ENCODE peak calls at places on chromosomes 2 and 18, in nine cellular contexts. One of them, this sample, is unnamed.

GRCh38 chr2:49616800-49617199 is 462.5 kb upstream of the FSHR start:
- DNase-seq in PC-3: peak; percentile 42
- DNase-seq in naive thymus-derived CD4-positive, alpha-beta T cell: no peak
- DNase-seq in heart right ventricle: no peak
- DNase-seq in AG04450: no peak
- DNase-seq in dorsolateral prefrontal cortex: no peak
- DNase-seq in fibroblast of lung: no peak
- DNase-seq in mammary epithelial cell: peak; percentile 16
- DNase-seq in transverse colon: no peak
- DNase-seq in this sample: no peak

GRCh38 chr2:150601280-150602038 is 114.0 kb upstream of the RND3 start:
- DNase-seq in PC-3: peak; percentile 72
- DNase-seq in naive thymus-derived CD4-positive, alpha-beta T cell: no peak
- DNase-seq in heart right ventricle: no peak
- DNase-seq in AG04450: no peak
- DNase-seq in dorsolateral prefrontal cortex: no peak
- DNase-seq in fibroblast of lung: peak; percentile 67
- DNase-seq in mammary epithelial cell: no peak
- DNase-seq in transverse colon: no peak
- DNase-seq in this sample: no peak

GRCh38 chr2:26541401-26542193 is 63.7 kb upstream of the OTOF start:
- DNase-seq in PC-3: no peak
- DNase-seq in naive thymus-derived CD4-positive, alpha-beta T cell: no peak
- DNase-seq in heart right ventricle: no peak
- DNase-seq in AG04450: no peak
- DNase-seq in dorsolateral prefrontal cortex: no peak
- DNase-seq in fibroblast of lung: no peak
- DNase-seq in mammary epithelial cell: no peak
- DNase-seq in transverse colon: no peak
- DNase-seq in this sample: no peak

GRCh38 chr2:127454595-127455565 is 36.7 kb downstream of the PROC start:
- DNase-seq in PC-3: peak; percentile 49
- DNase-seq in naive thymus-derived CD4-positive, alpha-beta T cell: no peak
- DNase-seq in heart right ventricle: no peak
- DNase-seq in AG04450: no peak
- DNase-seq in dorsolateral prefrontal cortex: no peak
- DNase-seq in fibroblast of lung: peak; percentile 10
- DNase-seq in mammary epithelial cell: no peak
- DNase-seq in transverse colon: peak; percentile 86
- DNase-seq in this sample: no peak

GRCh38 chr2:222311321-222311977 is 12.7 kb upstream of the PAX3 start:
- DNase-seq in PC-3: no peak
- DNase-seq in naive thymus-derived CD4-positive, alpha-beta T cell: no peak
- DNase-seq in heart right ventricle: no peak
- DNase-seq in AG04450: no peak
- DNase-seq in dorsolateral prefrontal cortex: no peak
- DNase-seq in fibroblast of lung: no peak
- DNase-seq in mammary epithelial cell: no peak
- DNase-seq in transverse colon: no peak
- DNase-seq in this sample: no peak

GRCh38 chr2:240856151-240856980 is 12.3 kb upstream of the AGXT start:
- DNase-seq in PC-3: no peak
- DNase-seq in naive thymus-derived CD4-positive, alpha-beta T cell: no peak
- DNase-seq in heart right ventricle: no peak
- DNase-seq in AG04450: no peak
- DNase-seq in dorsolateral prefrontal cortex: no peak
- DNase-seq in fibroblast of lung: no peak
- DNase-seq in mammary epithelial cell: no peak
- DNase-seq in transverse colon: no peak
- DNase-seq in this sample: no peak

GRCh38 chr2:73217826-73218225 is 3.8 kb downstream of the SMYD5 start:
- DNase-seq in PC-3: peak; percentile 19
- DNase-seq in naive thymus-derived CD4-positive, alpha-beta T cell: no peak
- DNase-seq in heart right ventricle: no peak
- DNase-seq in AG04450: no peak
- DNase-seq in dorsolateral prefrontal cortex: no peak
- DNase-seq in fibroblast of lung: no peak
- DNase-seq in mammary epithelial cell: peak; percentile 16
- DNase-seq in transverse colon: no peak
- DNase-seq in this sample: no peak

GRCh38 chr2:149152597-149152996 is 114.1 kb downstream of the LYPD6B start:
- DNase-seq in PC-3: no peak
- DNase-seq in naive thymus-derived CD4-positive, alpha-beta T cell: no peak
- DNase-seq in heart right ventricle: no peak
- DNase-seq in AG04450: no peak
- DNase-seq in dorsolateral prefrontal cortex: no peak
- DNase-seq in fibroblast of lung: no peak
- DNase-seq in mammary epithelial cell: no peak
- DNase-seq in transverse colon: no peak
- DNase-seq in this sample: no peak

GRCh38 chr2:187934236-187934635 is 357.4 kb upstream of the GULP1 start:
- DNase-seq in PC-3: no peak
- DNase-seq in naive thymus-derived CD4-positive, alpha-beta T cell: no peak
- DNase-seq in heart right ventricle: no peak
- DNase-seq in AG04450: no peak
- DNase-seq in dorsolateral prefrontal cortex: no peak
- DNase-seq in fibroblast of lung: no peak
- DNase-seq in mammary epithelial cell: no peak
- DNase-seq in transverse colon: no peak
- DNase-seq in this sample: no peak

GRCh38 chr2:121087117-121087516 is 197.9 kb downstream of the TFCP2L1 start:
- DNase-seq in PC-3: no peak
- DNase-seq in naive thymus-derived CD4-positive, alpha-beta T cell: no peak
- DNase-seq in heart right ventricle: no peak
- DNase-seq in AG04450: no peak
- DNase-seq in dorsolateral prefrontal cortex: no peak
- DNase-seq in fibroblast of lung: no peak
- DNase-seq in mammary epithelial cell: no peak
- DNase-seq in transverse colon: no peak
- DNase-seq in this sample: no peak

GRCh38 chr18:59220164-59220783 is 316 bp downstream of the GRP start:
- DNase-seq in PC-3: no peak
- DNase-seq in naive thymus-derived CD4-positive, alpha-beta T cell: no peak
- DNase-seq in heart right ventricle: no peak
- DNase-seq in AG04450: no peak
- DNase-seq in dorsolateral prefrontal cortex: no peak
- DNase-seq in fibroblast of lung: no peak
- DNase-seq in mammary epithelial cell: no peak
- DNase-seq in transverse colon: no peak
- DNase-seq in this sample: no peak

GRCh38 chr2:218857371-218858137 is 2.1 kb upstream of the WNT6 start:
- DNase-seq in PC-3: no peak
- DNase-seq in naive thymus-derived CD4-positive, alpha-beta T cell: no peak
- DNase-seq in heart right ventricle: no peak
- DNase-seq in AG04450: no peak
- DNase-seq in dorsolateral prefrontal cortex: no peak
- DNase-seq in fibroblast of lung: no peak
- DNase-seq in mammary epithelial cell: no peak
- DNase-seq in transverse colon: no peak
- DNase-seq in this sample: no peak

GRCh38 chr2:168030862-168031624 is 216.4 kb downstream of the STK39 start:
- DNase-seq in PC-3: no peak
- DNase-seq in naive thymus-derived CD4-positive, alpha-beta T cell: no peak
- DNase-seq in heart right ventricle: no peak
- DNase-seq in AG04450: peak; percentile 69
- DNase-seq in dorsolateral prefrontal cortex: no peak
- DNase-seq in fibroblast of lung: peak; percentile 68
- DNase-seq in mammary epithelial cell: peak; percentile 60
- DNase-seq in transverse colon: no peak
- DNase-seq in this sample: no peak

GRCh38 chr2:29549069-29549380 is 372.4 kb downstream of the ALK start:
- DNase-seq in PC-3: no peak
- DNase-seq in naive thymus-derived CD4-positive, alpha-beta T cell: no peak
- DNase-seq in heart right ventricle: no peak
- DNase-seq in AG04450: no peak
- DNase-seq in dorsolateral prefrontal cortex: no peak
- DNase-seq in fibroblast of lung: no peak
- DNase-seq in mammary epithelial cell: no peak
- DNase-seq in transverse colon: no peak
- DNase-seq in this sample: no peak

GRCh38 chr2:181741756-181742155 is 61.4 kb upstream of the NEUROD1 start:
- DNase-seq in PC-3: peak; percentile 79
- DNase-seq in naive thymus-derived CD4-positive, alpha-beta T cell: no peak
- DNase-seq in heart right ventricle: no peak
- DNase-seq in AG04450: peak; percentile 3
- DNase-seq in dorsolateral prefrontal cortex: no peak
- DNase-seq in fibroblast of lung: peak; percentile 9
- DNase-seq in mammary epithelial cell: peak; percentile 77
- DNase-seq in transverse colon: no peak
- DNase-seq in this sample: peak; percentile 19

GRCh38 chr2:181745796-181746540 is 65.7 kb upstream of the NEUROD1 start:
- DNase-seq in PC-3: no peak
- DNase-seq in naive thymus-derived CD4-positive, alpha-beta T cell: no peak
- DNase-seq in heart right ventricle: no peak
- DNase-seq in AG04450: no peak
- DNase-seq in dorsolateral prefrontal cortex: no peak
- DNase-seq in fibroblast of lung: no peak
- DNase-seq in mammary epithelial cell: no peak
- DNase-seq in transverse colon: no peak
- DNase-seq in this sample: no peak

GRCh38 chr2:181742361-181742760 is 62.0 kb upstream of the NEUROD1 start:
- DNase-seq in PC-3: no peak
- DNase-seq in naive thymus-derived CD4-positive, alpha-beta T cell: no peak
- DNase-seq in heart right ventricle: no peak
- DNase-seq in AG04450: no peak
- DNase-seq in dorsolateral prefrontal cortex: no peak
- DNase-seq in fibroblast of lung: peak; percentile 12
- DNase-seq in mammary epithelial cell: no peak
- DNase-seq in transverse colon: no peak
- DNase-seq in this sample: no peak

GRCh38 chr2:181743723-181744031 is 63.4 kb upstream of the NEUROD1 start:
- DNase-seq in PC-3: no peak
- DNase-seq in naive thymus-derived CD4-positive, alpha-beta T cell: no peak
- DNase-seq in heart right ventricle: no peak
- DNase-seq in AG04450: no peak
- DNase-seq in dorsolateral prefrontal cortex: no peak
- DNase-seq in fibroblast of lung: no peak
- DNase-seq in mammary epithelial cell: no peak
- DNase-seq in transverse colon: no peak
- DNase-seq in this sample: no peak

DNA sequence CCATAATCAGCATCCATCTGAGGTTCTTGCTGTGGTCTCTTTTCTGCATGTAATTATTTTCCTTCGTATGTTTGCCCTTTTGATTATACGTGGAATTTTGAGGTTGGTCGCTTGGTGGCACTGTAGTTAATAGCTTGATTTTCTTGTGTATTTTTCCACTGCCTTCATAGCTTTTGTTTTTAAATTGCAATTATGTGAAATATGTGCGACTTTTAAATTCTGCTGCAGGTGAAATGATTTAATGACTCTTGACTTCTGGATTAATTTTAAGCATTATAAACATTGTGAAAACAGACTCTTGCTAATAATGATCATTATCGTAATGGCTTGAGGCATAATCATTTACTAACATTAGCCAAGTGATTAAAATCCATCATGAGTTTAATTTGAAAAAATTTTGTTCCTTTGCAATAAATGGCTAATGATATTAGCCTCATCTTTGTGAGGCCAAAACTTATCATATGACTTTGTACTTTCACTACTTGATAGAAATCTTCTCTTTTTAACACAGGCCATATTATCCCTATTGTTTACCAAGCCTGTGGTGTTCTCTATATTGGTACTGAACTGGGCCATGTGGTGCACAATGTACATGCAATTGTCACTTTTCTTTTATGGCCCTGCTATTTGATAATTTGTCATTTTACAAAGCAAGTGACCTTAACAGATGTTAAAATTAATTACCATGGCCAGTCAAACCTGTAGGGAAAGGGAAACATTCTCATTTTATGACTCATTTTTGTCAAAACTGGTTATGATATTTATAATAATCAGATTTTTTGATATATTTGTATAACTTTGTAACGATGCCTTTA is 62.8 kb upstream of the NEUROD1 start:
- DNase-seq in PC-3: peak; percentile 74
- DNase-seq in naive thymus-derived CD4-positive, alpha-beta T cell: peak; percentile 33
- DNase-seq in heart right ventricle: peak; percentile 51
- DNase-seq in AG04450: peak; percentile 11
- DNase-seq in dorsolateral prefrontal cortex: peak; percentile 6
- DNase-seq in fibroblast of lung: peak; percentile 80
- DNase-seq in mammary epithelial cell: peak; percentile 55
- DNase-seq in transverse colon: peak; percentile 44
- DNase-seq in this sample: peak; percentile 15
- H3K27ac ChIP-seq in PC-3: peak overlapping the region; percentile 69
- H3K27ac ChIP-seq in naive thymus-derived CD4-positive, alpha-beta T cell: no peak overlapping the region
- H3K27ac ChIP-seq in heart right ventricle: no peak overlapping the region
- H3K27ac ChIP-seq in AG04450: no peak overlapping the region
- H3K27ac ChIP-seq in dorsolateral prefrontal cortex: no peak overlapping the region
- H3K27ac ChIP-seq in fibroblast of lung: no peak overlapping the region
- H3K27ac ChIP-seq in mammary epithelial cell: no peak overlapping the region
- H3K27ac ChIP-seq in transverse colon: no peak overlapping the region
- H3K27ac ChIP-seq in this sample: no peak overlapping the region

GRCh38 chr18:23524213-23524707 is 20.9 kb downstream of the RMC1 start:
- DNase-seq in PC-3: no peak
- DNase-seq in naive thymus-derived CD4-positive, alpha-beta T cell: no peak
- DNase-seq in heart right ventricle: no peak
- DNase-seq in AG04450: no peak
- DNase-seq in dorsolateral prefrontal cortex: no peak
- DNase-seq in fibroblast of lung: no peak
- DNase-seq in mammary epithelial cell: no peak
- DNase-seq in transverse colon: no peak
- DNase-seq in this sample: no peak
- H3K27ac ChIP-seq in PC-3: peak overlapping the region; percentile 86
- H3K27ac ChIP-seq in naive thymus-derived CD4-positive, alpha-beta T cell: no peak overlapping the region
- H3K27ac ChIP-seq in heart right ventricle: no peak overlapping the region
- H3K27ac ChIP-seq in AG04450: no peak overlapping the region
- H3K27ac ChIP-seq in dorsolateral prefrontal cortex: no peak overlapping the region
- H3K27ac ChIP-seq in fibroblast of lung: no peak overlapping the region
- H3K27ac ChIP-seq in mammary epithelial cell: no peak overlapping the region
- H3K27ac ChIP-seq in transverse colon: no peak overlapping the region
- H3K27ac ChIP-seq in this sample: no peak overlapping the region

DNA sequence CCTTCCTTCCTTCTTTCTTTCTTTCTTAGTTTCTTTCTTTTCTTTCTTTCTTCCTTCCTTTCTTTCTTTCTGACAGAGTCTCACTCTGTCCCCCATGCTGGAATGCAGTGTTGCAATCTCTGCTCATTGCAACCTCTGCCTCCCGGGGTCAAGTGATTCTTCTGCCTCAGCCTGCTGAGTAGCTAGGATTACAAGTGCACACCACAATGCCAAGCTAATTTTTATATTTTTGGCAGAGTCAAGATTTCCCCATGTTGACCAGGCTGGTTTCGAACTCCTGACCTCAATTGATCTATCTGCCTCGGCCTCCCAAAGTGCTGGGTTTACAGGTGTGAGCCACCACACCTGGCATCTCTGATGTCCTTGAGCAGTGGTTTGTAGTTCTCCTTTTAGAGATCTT is 48.5 kb downstream of the IL1R2 start:
- DNase-seq in PC-3: no peak
- DNase-seq in naive thymus-derived CD4-positive, alpha-beta T cell: no peak
- DNase-seq in heart right ventricle: no peak
- DNase-seq in AG04450: no peak
- DNase-seq in dorsolateral prefrontal cortex: no peak
- DNase-seq in fibroblast of lung: no peak
- DNase-seq in mammary epithelial cell: no peak
- DNase-seq in transverse colon: no peak
- DNase-seq in this sample: no peak
- H3K27ac ChIP-seq in PC-3: no peak overlapping the region
- H3K27ac ChIP-seq in naive thymus-derived CD4-positive, alpha-beta T cell: no peak overlapping the region
- H3K27ac ChIP-seq in heart right ventricle: no peak overlapping the region
- H3K27ac ChIP-seq in AG04450: no peak overlapping the region
- H3K27ac ChIP-seq in dorsolateral prefrontal cortex: no peak overlapping the region
- H3K27ac ChIP-seq in fibroblast of lung: no peak overlapping the region
- H3K27ac ChIP-seq in mammary epithelial cell: no peak overlapping the region
- H3K27ac ChIP-seq in transverse colon: no peak overlapping the region
- H3K27ac ChIP-seq in this sample: no peak overlapping the region

GRCh38 chr2:105397025-105397722 is 1.7 kb downstream of the FHL2 start:
- DNase-seq in PC-3: peak; percentile 57
- DNase-seq in naive thymus-derived CD4-positive, alpha-beta T cell: no peak
- DNase-seq in heart right ventricle: no peak
- DNase-seq in AG04450: no peak
- DNase-seq in dorsolateral prefrontal cortex: no peak
- DNase-seq in fibroblast of lung: no peak
- DNase-seq in mammary epithelial cell: no peak
- DNase-seq in transverse colon: peak; percentile 11
- DNase-seq in this sample: no peak
- H3K27ac ChIP-seq in PC-3: peak overlapping the region; percentile 96
- H3K27ac ChIP-seq in naive thymus-derived CD4-positive, alpha-beta T cell: no peak overlapping the region
- H3K27ac ChIP-seq in heart right ventricle: peak overlapping the region; percentile 33
- H3K27ac ChIP-seq in AG04450: peak overlapping the region; percentile 94
- H3K27ac ChIP-seq in dorsolateral prefrontal cortex: peak overlapping the region; percentile 77
- H3K27ac ChIP-seq in fibroblast of lung: peak overlapping the region; percentile 98
- H3K27ac ChIP-seq in mammary epithelial cell: peak overlapping the region; percentile 92
- H3K27ac ChIP-seq in transverse colon: peak overlapping the region; percentile 93
- H3K27ac ChIP-seq in this sample: peak overlapping the region; percentile 97

This sample was measured in keratinocyte.